ENCODE peak calls at places on chromosomes 3 and 15, in eight cellular contexts. Z, X, L, V, J, H, P and G are unnamed samples.

GRCh38 chr3:127172670-127173515 is 20.0 kb upstream of the PRR23E start:
- DNase-seq in L (no peak), V (peak; percentile 52), P (no peak), J (peak; percentile 92), X (peak; percentile 38), Z (no peak), H (no peak), G (peak; percentile 92)

GRCh38 chr3:93906245-93906644 is 67.5 kb downstream of the PROS1 start:
- DNase-seq in V (no peak), H (no peak), P (no peak), X (no peak), L (no peak), J (peak; percentile 14), Z (no peak), G (no peak)

GRCh38 chr3:71850654-71851053 is 65.7 kb upstream of the PROK2 start:
- DNase-seq in P (no peak), X (no peak), V (no peak), J (no peak), L (no peak), H (no peak), Z (no peak), G (no peak)

GRCh38 chr3:44235604-44236484 is 5.8 kb upstream of the TOPAZ1 start:
- DNase-seq in P (peak; percentile 79), V (peak; percentile 91), J (peak; percentile 67), L (peak; percentile 80), H (peak; percentile 89), Z (peak; percentile 59), X (peak; percentile 93), G (peak; percentile 92)

GRCh38 chr15:49847937-49848823 is 227.3 kb downstream of the DTWD1 start:
- DNase-seq in X (peak; percentile 95), V (no peak), L (no peak), H (no peak), Z (no peak), J (no peak), P (no peak), G (peak; percentile 94)

GRCh38 chr3:77536038-77536775 is 496.3 kb downstream of the ROBO2 start:
- DNase-seq in J (no peak), X (peak; percentile 20), Z (no peak), P (no peak), V (no peak), L (no peak), H (no peak), G (no peak)

GRCh38 chr3:70071138-70071537 is 71.6 kb downstream of the SAMMSON start:
- DNase-seq in X (no peak), Z (no peak), P (no peak), V (no peak), L (no peak), J (no peak), H (no peak), G (no peak)

GRCh38 chr3:112120485-112120836 is 12.6 kb downstream of the GCSAM start:
- DNase-seq in J (no peak), L (peak; percentile 87), H (peak; percentile 72), Z (peak; percentile 86), V (no peak), P (no peak), X (no peak), G (no peak)

GRCh38 chr3:173653781-173654180 is 256.2 kb downstream of the NLGN1 start:
- DNase-seq in V (no peak), P (no peak), J (no peak), Z (no peak), L (no peak), X (peak; percentile 14), H (no peak), G (peak; percentile 27)

GRCh38 chr3:25548836-25549235 is 115.9 kb downstream of the TOP2B start:
- DNase-seq in P (no peak), X (no peak), L (no peak), H (no peak), J (no peak), Z (no peak), V (no peak), G (no peak)

GRCh38 chr3:143119974-143120715 is 574 bp downstream of the CHST2 start:
- DNase-seq in H (peak; percentile 75), J (peak; percentile 59), Z (peak; percentile 21), X (no peak), P (no peak), V (peak; percentile 34), L (no peak), G (peak; percentile 65)

GRCh38 chr15:64010719-64011118 is 35.6 kb downstream of the DAPK2 start:
- DNase-seq in Z (peak; percentile 94), L (no peak), J (no peak), X (peak; percentile 79), V (no peak), H (peak; percentile 82), P (peak; percentile 69), G (peak; percentile 93)

GRCh38 chr3:21138085-21138484 is 612.9 kb downstream of the ZNF385D start:
- DNase-seq in P (no peak), L (no peak), J (no peak), Z (no peak), V (no peak), X (no peak), H (no peak), G (no peak)

GRCh38 chr3:21142031-21142430 is 609.0 kb downstream of the ZNF385D start:
- DNase-seq in P (no peak), H (no peak), L (no peak), J (no peak), X (no peak), Z (no peak), V (no peak), G (no peak)

GRCh38 chr3:21142949-21143348 is 608.1 kb downstream of the ZNF385D start:
- DNase-seq in L (no peak), X (no peak), J (no peak), H (no peak), Z (no peak), V (no peak), P (no peak), G (no peak)

DNA sequence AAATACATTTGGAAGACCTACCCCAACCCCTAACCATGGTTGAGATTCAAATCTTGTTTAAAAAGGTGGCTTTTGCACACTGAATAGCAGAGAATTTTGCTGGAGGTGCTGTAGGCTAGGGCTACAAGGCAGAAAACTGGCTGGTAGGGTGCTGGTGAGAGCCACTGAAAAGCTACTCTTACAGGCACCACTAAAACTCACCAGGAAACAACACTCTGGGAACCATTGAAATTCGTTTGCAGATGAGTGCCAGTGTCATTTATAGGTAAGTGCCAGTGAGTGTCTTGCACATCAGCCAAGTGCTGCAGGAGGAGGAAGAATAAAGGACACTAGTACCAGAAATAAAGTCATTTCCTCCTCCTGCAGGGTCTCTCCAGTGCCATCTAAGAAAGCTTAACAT is 610.2 kb downstream of the ZNF385D start:
- DNase-seq in L (no peak), V (no peak), P (no peak), H (no peak), X (no peak), J (no peak), Z (no peak), G (no peak)
- H3K9me3 ChIP-seq in L (no peaks in the 10 kb centered on the region), V (no peaks in the 10 kb centered on the region), P (peaks cover 20% of the 10 kb centered on the region), H (peaks cover 16% of the 10 kb centered on the region), X (no peaks in the 10 kb centered on the region), J (no peaks in the 10 kb centered on the region), Z (no peaks in the 10 kb centered on the region), G (no peaks in the 10 kb centered on the region)

GRCh38 chr3:41159581-41160189 is 39.6 kb upstream of the CTNNB1 start:
- DNase-seq in P (peak; percentile 41), L (no peak), X (peak; percentile 91), H (no peak), V (peak; percentile 63), Z (no peak), J (no peak), G (no peak)

GRCh38 chr3:41162541-41162940 is 36.8 kb upstream of the CTNNB1 start:
- DNase-seq in Z (no peak), H (no peak), X (no peak), V (no peak), P (no peak), J (no peak), L (no peak), G (no peak)

GRCh38 chr3:41158947-41159346 is 40.4 kb upstream of the CTNNB1 start:
- DNase-seq in L (no peak), X (peak; percentile 94), V (peak; percentile 68), H (no peak), J (no peak), Z (no peak), P (no peak), G (no peak)

GRCh38 chr3:41163399-41163798 is 35.9 kb upstream of the CTNNB1 start:
- DNase-seq in V (peak; percentile 37), L (no peak), P (no peak), H (no peak), Z (no peak), X (no peak), J (no peak), G (no peak)

DNA sequence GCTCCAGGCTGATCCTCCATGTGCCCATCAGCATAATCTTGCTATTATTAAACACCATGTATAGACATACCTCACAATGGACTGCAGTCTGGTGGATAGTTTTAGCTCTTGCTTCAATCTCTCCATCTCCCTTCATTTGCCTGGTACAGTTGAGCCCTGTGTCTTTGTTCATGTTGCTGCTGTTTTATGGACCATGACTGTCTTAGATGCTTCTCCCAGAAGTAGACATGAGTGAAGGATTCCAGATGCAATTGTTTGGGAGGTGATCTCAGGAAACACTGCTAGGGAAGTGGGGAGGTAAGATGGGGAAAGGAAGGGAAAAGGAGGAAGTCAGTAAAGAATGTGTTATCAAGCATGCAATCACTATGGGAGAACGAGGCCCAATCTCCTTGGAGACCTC is 36.3 kb upstream of the CTNNB1 start:
- DNase-seq in X (no peak), P (no peak), J (no peak), V (no peak), Z (no peak), L (no peak), H (no peak), G (no peak)
- H3K9me2 ChIP-seq in X (no peaks in the 10 kb centered on the region), P (no peaks in the 10 kb centered on the region), J (no peaks in the 10 kb centered on the region), V (no peaks in the 10 kb centered on the region), Z (no peaks in the 10 kb centered on the region), L (no peaks in the 10 kb centered on the region), H (no peaks in the 10 kb centered on the region), G (no peaks in the 10 kb centered on the region)

GRCh38 chr15:26598704-26599103 is 174.2 kb downstream of the GABRB3 start:
- DNase-seq in L (no peak), Z (no peak), P (no peak), J (no peak), V (no peak), X (no peak), H (no peak), G (no peak)
- H3K9me3 ChIP-seq in L (no peaks in the 10 kb centered on the region), Z (peaks cover 8% of the 10 kb centered on the region), P (peaks cover 44% of the 10 kb centered on the region), J (no peaks in the 10 kb centered on the region), V (no peaks in the 10 kb centered on the region), X (peaks cover 5% of the 10 kb centered on the region), H (peaks cover 54% of the 10 kb centered on the region), G (no peaks in the 10 kb centered on the region)

GRCh38 chr3:49805884-49806701 is 3.0 kb downstream of the INKA1 start:
- DNase-seq in J (peak; percentile 67), P (no peak), H (peak; percentile 65), V (peak; percentile 82), Z (peak; percentile 78), X (no peak), L (no peak), G (no peak)

GRCh38 chr3:49804141-49805041 is 1.3 kb downstream of the INKA1 start:
- DNase-seq in V (no peak), P (no peak), Z (no peak), J (no peak), L (no peak), H (peak; percentile 54), X (no peak), G (no peak)

GRCh38 chr3:49805367-49805782 is 2.3 kb downstream of the INKA1 start:
- DNase-seq in X (peak; percentile 47), L (no peak), V (peak; percentile 86), H (peak; percentile 87), J (peak; percentile 55), P (no peak), Z (peak; percentile 86), G (peak; percentile 93)

GRCh38 chr3:49806838-49807237 is 3.8 kb downstream of the INKA1 start:
- DNase-seq in Z (no peak), H (no peak), P (no peak), J (no peak), L (no peak), X (no peak), V (no peak), G (no peak)

GRCh38 chr3:49807427-49808114 is 4.5 kb downstream of the INKA1 start:
- DNase-seq in P (no peak), Z (peak; percentile 66), X (no peak), L (no peak), H (no peak), J (peak; percentile 55), V (peak; percentile 38), G (no peak)
- H3K9me2 ChIP-seq in P (no peaks in the 10 kb centered on the region), Z (no peaks in the 10 kb centered on the region), X (no peaks in the 10 kb centered on the region), L (no peaks in the 10 kb centered on the region), H (no peaks in the 10 kb centered on the region), J (no peaks in the 10 kb centered on the region), V (no peaks in the 10 kb centered on the region), G (no peaks in the 10 kb centered on the region)